ENCODE peak calls at places on chromosomes 13 and 19, in six cellular contexts. One of them, this sample, is unnamed.

GRCh38 chr13:43785166-43785680 is 1.5 kb downstream of the ENOX1 start:
- DNase-seq in cardiac fibroblast: no peak
- DNase-seq in HL-60: no peak
- DNase-seq in IMR-90: peak; percentile 2
- DNase-seq in fibroblast of villous mesenchyme: no peak
- DNase-seq in NB4: no peak
- DNase-seq in this sample: no peak

GRCh38 chr19:23542562-23542961 is 144.4 kb downstream of the ZNF675 start:
- DNase-seq in cardiac fibroblast: no peak
- DNase-seq in HL-60: no peak
- DNase-seq in IMR-90: no peak
- DNase-seq in fibroblast of villous mesenchyme: no peak
- DNase-seq in NB4: no peak
- DNase-seq in this sample: no peak

GRCh38 chr13:30872195-30872594 is 33.9 kb upstream of the MEDAG start:
- DNase-seq in cardiac fibroblast: no peak
- DNase-seq in HL-60: no peak
- DNase-seq in IMR-90: no peak
- DNase-seq in fibroblast of villous mesenchyme: no peak
- DNase-seq in NB4: no peak
- DNase-seq in this sample: no peak

GRCh38 chr13:94251801-94252200 is 227.7 kb downstream of the DCT start:
- DNase-seq in cardiac fibroblast: peak; percentile 38
- DNase-seq in HL-60: no peak
- DNase-seq in IMR-90: peak; percentile 26
- DNase-seq in fibroblast of villous mesenchyme: no peak
- DNase-seq in NB4: no peak
- DNase-seq in this sample: peak; percentile 55

GRCh38 chr19:7968796-7969559 is 25.5 kb upstream of the TIMM44 start:
- DNase-seq in cardiac fibroblast: no peak
- DNase-seq in HL-60: no peak
- DNase-seq in IMR-90: no peak
- DNase-seq in fibroblast of villous mesenchyme: peak; percentile 10
- DNase-seq in NB4: no peak
- DNase-seq in this sample: no peak

GRCh38 chr13:63345835-63346234 is 1930.2 kb upstream of the PCDH20 start:
- DNase-seq in cardiac fibroblast: no peak
- DNase-seq in HL-60: no peak
- DNase-seq in IMR-90: no peak
- DNase-seq in fibroblast of villous mesenchyme: peak; percentile 11
- DNase-seq in NB4: no peak
- DNase-seq in this sample: no peak

GRCh38 chr19:13073263-13073662 is 29.4 kb downstream of the LYL1 start:
- DNase-seq in cardiac fibroblast: no peak
- DNase-seq in HL-60: no peak
- DNase-seq in IMR-90: no peak
- DNase-seq in fibroblast of villous mesenchyme: no peak
- DNase-seq in NB4: no peak
- DNase-seq in this sample: no peak

GRCh38 chr13:75217949-75218348 is 264.0 kb downstream of the TBC1D4 start:
- DNase-seq in cardiac fibroblast: peak; percentile 49
- DNase-seq in HL-60: no peak
- DNase-seq in IMR-90: peak; percentile 4
- DNase-seq in fibroblast of villous mesenchyme: peak; percentile 26
- DNase-seq in NB4: no peak
- DNase-seq in this sample: peak; percentile 69

GRCh38 chr19:32168606-32169005 is 176.8 kb upstream of the ZNF507 start:
- DNase-seq in cardiac fibroblast: no peak
- DNase-seq in HL-60: no peak
- DNase-seq in IMR-90: no peak
- DNase-seq in fibroblast of villous mesenchyme: no peak
- DNase-seq in NB4: no peak
- DNase-seq in this sample: no peak

GRCh38 chr13:25982908-25983307 is 68.9 kb downstream of the SHISA2 start:
- DNase-seq in cardiac fibroblast: no peak
- DNase-seq in HL-60: no peak
- DNase-seq in IMR-90: no peak
- DNase-seq in fibroblast of villous mesenchyme: no peak
- DNase-seq in NB4: no peak
- DNase-seq in this sample: peak; percentile 42

GRCh38 chr19:10450853-10451609 is 30.7 kb downstream of the PDE4A start:
- DNase-seq in cardiac fibroblast: no peak
- DNase-seq in HL-60: no peak
- DNase-seq in IMR-90: no peak
- DNase-seq in fibroblast of villous mesenchyme: no peak
- DNase-seq in NB4: peak; percentile 75
- DNase-seq in this sample: no peak

GRCh38 chr19:53131085-53131484 is 1.6 kb downstream of the ZNF415 start:
- DNase-seq in cardiac fibroblast: no peak
- DNase-seq in HL-60: no peak
- DNase-seq in IMR-90: no peak
- DNase-seq in fibroblast of villous mesenchyme: no peak
- DNase-seq in NB4: no peak
- DNase-seq in this sample: peak; percentile 6

GRCh38 chr13:49217962-49218492 is 2.1 kb upstream of the MLNR start:
- DNase-seq in cardiac fibroblast: no peak
- DNase-seq in HL-60: no peak
- DNase-seq in IMR-90: no peak
- DNase-seq in fibroblast of villous mesenchyme: no peak
- DNase-seq in NB4: no peak
- DNase-seq in this sample: no peak

GRCh38 chr13:49219647-49220034 is 497 bp upstream of the MLNR start:
- DNase-seq in cardiac fibroblast: peak; percentile 31
- DNase-seq in HL-60: no peak
- DNase-seq in IMR-90: no peak
- DNase-seq in fibroblast of villous mesenchyme: no peak
- DNase-seq in NB4: no peak
- DNase-seq in this sample: peak; percentile 15

GRCh38 chr13:49220856-49221614 is 897 bp downstream of the MLNR start:
- DNase-seq in cardiac fibroblast: peak; percentile 19
- DNase-seq in HL-60: no peak
- DNase-seq in IMR-90: peak; percentile 12
- DNase-seq in fibroblast of villous mesenchyme: no peak
- DNase-seq in NB4: no peak
- DNase-seq in this sample: peak; percentile 18

GRCh38 chr13:49218493-49219051 is 1.6 kb upstream of the MLNR start:
- DNase-seq in cardiac fibroblast: peak; percentile 27
- DNase-seq in HL-60: no peak
- DNase-seq in IMR-90: peak; percentile 6
- DNase-seq in fibroblast of villous mesenchyme: peak; percentile 17
- DNase-seq in NB4: no peak
- DNase-seq in this sample: peak; percentile 29

DNA sequence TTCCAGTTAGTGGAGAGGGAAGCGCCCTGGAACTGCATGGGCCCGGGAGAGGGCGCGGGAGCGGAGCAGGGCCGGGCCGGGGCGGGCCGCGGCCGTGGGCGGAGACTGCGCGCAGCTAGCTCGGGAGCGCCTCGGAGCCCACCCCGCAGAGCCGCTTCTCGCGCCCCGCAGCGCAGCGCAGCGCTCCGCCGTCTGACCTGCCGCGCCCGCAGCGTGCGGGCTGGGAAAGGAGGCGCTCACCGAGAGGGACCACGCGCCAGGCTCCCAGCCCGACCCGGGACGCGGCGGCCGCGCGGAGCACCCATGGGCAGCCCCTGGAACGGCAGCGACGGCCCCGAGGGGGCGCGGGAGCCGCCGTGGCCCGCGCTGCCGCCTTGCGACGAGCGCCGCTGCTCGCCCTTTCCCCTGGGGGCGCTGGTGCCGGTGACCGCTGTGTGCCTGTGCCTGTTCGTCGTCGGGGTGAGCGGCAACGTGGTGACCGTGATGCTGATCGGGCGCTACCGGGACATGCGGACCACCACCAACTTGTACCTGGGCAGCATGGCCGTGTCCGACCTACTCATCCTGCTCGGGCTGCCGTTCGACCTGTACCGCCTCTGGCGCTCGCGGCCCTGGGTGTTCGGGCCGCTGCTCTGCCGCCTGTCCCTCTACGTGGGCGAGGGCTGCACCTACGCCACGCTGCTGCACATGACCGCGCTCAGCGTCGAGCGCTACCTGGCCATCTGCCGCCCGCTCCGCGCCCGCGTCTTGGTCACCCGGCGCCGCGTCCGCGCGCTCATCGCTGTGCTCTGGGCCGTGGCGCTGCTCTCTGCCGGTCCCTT is at the start of gene MLNR:
- DNase-seq in cardiac fibroblast: no peak
- DNase-seq in HL-60: no peak
- DNase-seq in IMR-90: no peak
- DNase-seq in fibroblast of villous mesenchyme: peak; percentile 47
- DNase-seq in NB4: no peak
- DNase-seq in this sample: no peak
- H3K4me3 ChIP-seq in cardiac fibroblast: peak within 1 kb of the TSS; percentile 24
- H3K4me3 ChIP-seq in HL-60: no peak within 1 kb of the TSS
- H3K4me3 ChIP-seq in IMR-90: peak within 1 kb of the TSS; percentile 45
- H3K4me3 ChIP-seq in fibroblast of villous mesenchyme: peak within 1 kb of the TSS; percentile 38
- H3K4me3 ChIP-seq in NB4: no peak within 1 kb of the TSS
- H3K4me3 ChIP-seq in this sample: peak within 1 kb of the TSS; percentile 18

GRCh38 chr13:50467156-50467814 is 376.2 kb downstream of the DLEU7 start:
- DNase-seq in cardiac fibroblast: no peak
- DNase-seq in HL-60: no peak
- DNase-seq in IMR-90: no peak
- DNase-seq in fibroblast of villous mesenchyme: no peak
- DNase-seq in NB4: no peak
- DNase-seq in this sample: no peak
- H3K4me3 ChIP-seq in cardiac fibroblast: no peak overlapping the region
- H3K4me3 ChIP-seq in HL-60: no peak overlapping the region
- H3K4me3 ChIP-seq in IMR-90: no peak overlapping the region
- H3K4me3 ChIP-seq in fibroblast of villous mesenchyme: no peak overlapping the region
- H3K4me3 ChIP-seq in NB4: no peak overlapping the region
- H3K4me3 ChIP-seq in this sample: no peak overlapping the region

GRCh38 chr13:98485561-98485960 is 91.3 kb downstream of the STK24 start:
- DNase-seq in cardiac fibroblast: no peak
- DNase-seq in HL-60: no peak
- DNase-seq in IMR-90: no peak
- DNase-seq in fibroblast of villous mesenchyme: no peak
- DNase-seq in NB4: no peak
- DNase-seq in this sample: no peak

GRCh38 chr13:98481511-98481951 is 95.4 kb downstream of the STK24 start:
- DNase-seq in cardiac fibroblast: no peak
- DNase-seq in HL-60: no peak
- DNase-seq in IMR-90: peak; percentile 30
- DNase-seq in fibroblast of villous mesenchyme: peak; percentile 95
- DNase-seq in NB4: no peak
- DNase-seq in this sample: no peak

GRCh38 chr13:98484289-98485219 is 92.4 kb downstream of the STK24 start:
- DNase-seq in cardiac fibroblast: peak; percentile 98
- DNase-seq in HL-60: peak; percentile 85
- DNase-seq in IMR-90: peak; percentile 95
- DNase-seq in fibroblast of villous mesenchyme: peak; percentile 98
- DNase-seq in NB4: peak; percentile 93
- DNase-seq in this sample: peak; percentile 95

GRCh38 chr13:98482476-98483444 is 94.1 kb downstream of the STK24 start:
- DNase-seq in cardiac fibroblast: peak; percentile 76
- DNase-seq in HL-60: no peak
- DNase-seq in IMR-90: peak; percentile 74
- DNase-seq in fibroblast of villous mesenchyme: peak; percentile 93
- DNase-seq in NB4: peak; percentile 59
- DNase-seq in this sample: peak; percentile 73

DNA sequence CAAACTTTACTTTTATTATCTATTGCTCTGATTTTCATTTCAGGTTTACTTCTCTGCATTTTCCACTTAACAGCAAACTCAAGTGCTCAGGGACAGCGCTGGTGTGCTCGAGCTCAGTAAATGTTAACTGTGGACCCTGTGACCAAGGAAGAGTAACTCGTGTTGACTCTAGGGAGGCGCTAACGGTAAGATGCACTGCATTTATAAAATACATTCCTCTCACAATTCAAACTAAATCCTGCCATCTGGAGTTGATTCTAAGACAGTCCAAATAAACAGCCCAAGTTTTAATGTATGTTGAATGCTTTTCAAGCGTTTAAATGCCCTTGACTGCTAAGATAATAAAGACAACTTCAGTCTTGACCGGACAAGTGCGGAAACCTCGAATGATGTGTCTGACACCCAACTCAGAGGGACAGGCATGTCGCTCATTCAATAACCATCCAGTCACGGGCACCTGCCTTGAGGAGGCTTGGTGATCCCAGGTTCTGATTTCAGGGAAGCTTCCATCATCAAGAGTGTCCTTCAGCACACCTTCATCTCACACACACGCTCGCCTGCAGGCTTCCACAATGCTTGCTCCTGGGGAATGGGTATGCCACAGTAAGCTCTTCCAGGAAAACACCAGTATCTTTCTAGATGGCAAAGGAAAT is 93.1 kb downstream of the STK24 start:
- DNase-seq in cardiac fibroblast: peak; percentile 32
- DNase-seq in HL-60: no peak
- DNase-seq in IMR-90: peak; percentile 50
- DNase-seq in fibroblast of villous mesenchyme: peak; percentile 72
- DNase-seq in NB4: no peak
- DNase-seq in this sample: peak; percentile 65
- H3K4me3 ChIP-seq in cardiac fibroblast: no peak overlapping the region
- H3K4me3 ChIP-seq in HL-60: no peak overlapping the region
- H3K4me3 ChIP-seq in IMR-90: no peak overlapping the region
- H3K4me3 ChIP-seq in fibroblast of villous mesenchyme: peak overlapping the region; percentile 5
- H3K4me3 ChIP-seq in NB4: no peak overlapping the region
- H3K4me3 ChIP-seq in this sample: no peak overlapping the region

GRCh38 chr19:3274245-3275067 is 50.0 kb downstream of the CELF5 start:
- DNase-seq in cardiac fibroblast: no peak
- DNase-seq in HL-60: no peak
- DNase-seq in IMR-90: no peak
- DNase-seq in fibroblast of villous mesenchyme: no peak
- DNase-seq in NB4: no peak
- DNase-seq in this sample: no peak

GRCh38 chr19:3272952-3273351 is 48.5 kb downstream of the CELF5 start:
- DNase-seq in cardiac fibroblast: no peak
- DNase-seq in HL-60: no peak
- DNase-seq in IMR-90: no peak
- DNase-seq in fibroblast of villous mesenchyme: no peak
- DNase-seq in NB4: no peak
- DNase-seq in this sample: no peak

GRCh38 chr19:3275583-3276340 is 51.3 kb downstream of the CELF5 start:
- DNase-seq in cardiac fibroblast: peak; percentile 81
- DNase-seq in HL-60: peak; percentile 47
- DNase-seq in IMR-90: peak; percentile 60
- DNase-seq in fibroblast of villous mesenchyme: peak; percentile 85
- DNase-seq in NB4: peak; percentile 66
- DNase-seq in this sample: peak; percentile 84

GRCh38 chr19:3276341-3276799 is 51.9 kb downstream of the CELF5 start:
- DNase-seq in cardiac fibroblast: no peak
- DNase-seq in HL-60: no peak
- DNase-seq in IMR-90: no peak
- DNase-seq in fibroblast of villous mesenchyme: no peak
- DNase-seq in NB4: no peak
- DNase-seq in this sample: peak; percentile 4

DNA sequence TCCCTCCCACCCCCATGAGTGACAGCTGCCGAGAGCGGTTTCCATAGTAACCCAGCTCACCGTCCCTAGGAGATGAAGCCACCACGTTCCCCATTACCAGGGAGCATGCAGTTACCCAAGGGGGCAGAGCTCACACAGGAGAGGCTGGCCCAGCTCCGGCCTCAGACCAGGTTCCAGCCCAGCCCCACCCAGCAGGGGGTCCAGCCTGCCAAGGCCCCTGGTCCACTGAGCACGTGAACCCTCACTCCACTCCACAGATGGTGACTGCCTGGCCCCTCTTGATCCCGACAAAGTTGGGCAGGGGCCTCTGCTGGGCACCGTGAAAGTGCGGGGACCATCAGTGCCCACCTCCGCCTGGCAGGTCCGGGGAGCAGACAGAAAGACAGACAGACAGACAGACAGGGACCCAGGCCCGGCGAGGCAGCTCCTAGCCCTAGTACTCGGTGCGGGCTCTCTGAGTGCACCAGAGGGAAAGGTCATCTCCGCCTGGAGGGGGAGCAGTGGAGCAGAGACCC is 50.7 kb downstream of the CELF5 start:
- DNase-seq in cardiac fibroblast: no peak
- DNase-seq in HL-60: no peak
- DNase-seq in IMR-90: no peak
- DNase-seq in fibroblast of villous mesenchyme: peak; percentile 8
- DNase-seq in NB4: peak; percentile 27
- DNase-seq in this sample: peak; percentile 12
- H3K4me3 ChIP-seq in cardiac fibroblast: peak overlapping the region; percentile 51
- H3K4me3 ChIP-seq in HL-60: peak overlapping the region; percentile 43
- H3K4me3 ChIP-seq in IMR-90: peak overlapping the region; percentile 82
- H3K4me3 ChIP-seq in fibroblast of villous mesenchyme: peak overlapping the region; percentile 63
- H3K4me3 ChIP-seq in NB4: no peak overlapping the region
- H3K4me3 ChIP-seq in this sample: peak overlapping the region; percentile 44

This sample was measured in choroid plexus epithelial cell.